ENCODE peak calls at places on chromosomes 4 and X, in ten cellular contexts. H is uterus; Z is fibroblast of gingiva; X is M059J; O is hepatocyte; P is T-helper 2 cell; R is left ventricle myocardium superior; E is NAMALWA; C is mesenteric fat pad; F is activated T-cell treated with anti-CD3 and anti-CD28 coated beads, Interleukin-2, amount 50 U/mL, for 72 hours. W is an unnamed sample.

GRCh38 chr4:145061325-145061920 is 36.6 kb downstream of the ANAPC10 start:
- DNase-seq in P (no peak), Z (peak), F (no peak), R (no peak), E (peak), O (peak), X (peak), C (no peak), H (no peak), W (peak)

GRCh38 chr4:117370944-117371665 is 285.7 kb upstream of the TRAM1L1 start:
- DNase-seq in R (no peak), H (no peak), C (no peak), X (no peak), E (no peak), P (no peak), O (no peak), F (no peak), Z (no peak), W (no peak)

GRCh38 chrX:16963216-16963615 is 16.8 kb downstream of the REPS2 start:
- DNase-seq in X (no peak), Z (no peak), P (no peak), C (no peak), E (no peak), H (no peak), O (no peak), F (no peak), R (no peak), W (no peak)

GRCh38 chrX:120559799-120560198 is 963 bp downstream of the CUL4B start:
- DNase-seq in O (no peak), R (no peak), Z (no peak), H (no peak), X (peak), E (peak), P (no peak), F (no peak), C (no peak), W (peak)

GRCh38 chr4:85149656-85150055 is 183.2 kb upstream of the WDFY3 start:
- DNase-seq in E (no peak), R (no peak), X (peak), H (no peak), Z (peak), P (no peak), F (no peak), O (no peak), C (no peak), W (peak)

GRCh38 chrX:133254666-133255065 is 36.5 kb upstream of the TFDP3 start:
- DNase-seq in F (no peak), Z (no peak), E (no peak), R (no peak), C (no peak), H (no peak), P (no peak), O (no peak), X (peak), W (peak)

GRCh38 chr4:80171251-80171650 is 26.1 kb upstream of the PRDM8 start:
- DNase-seq in P (no peak), H (no peak), R (no peak), X (peak), Z (peak), C (no peak), O (no peak), F (peak), E (no peak), W (no peak)

GRCh38 chr4:163330828-163331628 is 1.4 kb downstream of the NPY1R start:
- DNase-seq in X (no peak), E (no peak), F (no peak), P (no peak), H (no peak), O (no peak), C (no peak), Z (no peak), R (no peak), W (peak)

GRCh38 chrX:97050413-97050812 is 166.7 kb downstream of the RPA4 start:
- DNase-seq in C (no peak), R (no peak), O (no peak), X (no peak), Z (peak), F (no peak), E (no peak), H (no peak), P (no peak), W (no peak)

GRCh38 chr4:98669577-98669976 is 11.2 kb upstream of the TSPAN5 start:
- DNase-seq in E (no peak), F (no peak), H (no peak), C (no peak), P (no peak), Z (no peak), X (no peak), R (no peak), O (no peak), W (no peak)

GRCh38 chr4:38173935-38174334 is 213.7 kb downstream of the PTTG2 start:
- DNase-seq in Z (no peak), R (no peak), F (no peak), O (no peak), E (no peak), H (no peak), C (no peak), X (peak), P (no peak), W (no peak)

GRCh38 chr4:135731681-135732080 is 1530.1 kb upstream of the PABPC4L start:
- DNase-seq in X (no peak), E (no peak), O (no peak), H (no peak), F (no peak), C (no peak), R (no peak), P (no peak), Z (no peak), W (no peak)

GRCh38 chrX:30283456-30284200 is 25.6 kb downstream of the NR0B1 start:
- DNase-seq in F (no peak), P (no peak), O (peak), X (peak), Z (peak), H (no peak), E (no peak), R (no peak), C (no peak), W (peak)

GRCh38 chrX:15930585-15930984 is 76.0 kb upstream of the AP1S2 start:
- DNase-seq in F (no peak), E (peak), X (peak), C (no peak), P (no peak), H (no peak), Z (peak), O (peak), R (no peak), W (peak)

GRCh38 chr4:121822796-121823504 is 733 bp downstream of the CCNA2 start:
- DNase-seq in E (peak), H (peak), F (peak), X (peak), O (peak), R (no peak), Z (peak), C (no peak), P (peak), W (peak)

GRCh38 chrX:140764401-140764919 is 54.9 kb downstream of the LINC00632 start:
- DNase-seq in O (peak), Z (peak), R (peak), P (no peak), X (peak), E (no peak), F (no peak), C (no peak), H (peak), W (no peak)

GRCh38 chr4:121977251-121978168 is 25.6 kb upstream of the TRPC3 start:
- DNase-seq in P (no peak), O (peak), E (peak), X (peak), H (no peak), F (no peak), C (no peak), Z (no peak), R (no peak), W (peak)

GRCh38 chr4:24236532-24236931 is 346.7 kb upstream of the PPARGC1A start:
- DNase-seq in E (no peak), O (no peak), R (no peak), H (no peak), C (no peak), X (peak), Z (no peak), P (no peak), F (no peak), W (peak)

GRCh38 chr4:177441061-177441802 is 1.0 kb downstream of the AGA start:
- DNase-seq in C (no peak), H (no peak), Z (peak), F (peak), O (peak), X (no peak), P (no peak), R (no peak), E (peak), W (peak)

GRCh38 chr4:242121-242848 is 63.0 kb downstream of the ZNF732 start:
- DNase-seq in Z (peak), F (peak), H (peak), X (peak), E (peak), P (peak), C (no peak), O (peak), R (peak), W (peak)

GRCh38 chr4:87114245-87115062 is 106.0 kb downstream of the KLHL8 start:
- DNase-seq in O (no peak), X (no peak), Z (no peak), E (no peak), C (no peak), H (no peak), R (peak), P (no peak), F (no peak), W (no peak)

GRCh38 chr4:77453911-77454310 is 151.7 kb upstream of the CXCL13 start:
- DNase-seq in E (no peak), H (no peak), R (no peak), P (no peak), O (no peak), Z (no peak), F (no peak), X (no peak), C (no peak), W (peak)

GRCh38 chr4:130361616-130362015 is 1265.7 kb downstream of the C4orf33 start:
- DNase-seq in E (peak), R (no peak), X (no peak), P (no peak), H (no peak), Z (no peak), F (no peak), C (no peak), O (no peak), W (no peak)

GRCh38 chr4:113738251-113738650 is 23.3 kb downstream of the CAMK2D start:
- DNase-seq in R (no peak), P (no peak), H (no peak), F (no peak), X (peak), Z (peak), E (no peak), C (no peak), O (no peak), W (peak)

W was measured in MCF 10A.